ENCODE peak calls at places on chromosomes 13 and 19, in nine cellular contexts. V is GM23338, T is hepatocyte, S is SK-N-SH, P is HCT116, G is OCI-LY7, N is PC-3, B is neural progenitor cell, Z is MM.1S. Q is an unnamed sample.

GRCh38 chr19:43562211-43562697 is 13.1 kb downstream of the XRCC1 start:
- DNase-seq in V (no peak), T (no peak), S (no peak), P (no peak), G (no peak), N (no peak), B (no peak), Z (no peak), Q (no peak)

GRCh38 chr13:33870046-33870668 is 52.2 kb downstream of the RFC3 start:
- DNase-seq in V (no peak), T (no peak), S (no peak), P (no peak), G (peak; percentile 34), N (no peak), B (no peak), Z (no peak), Q (no peak)

GRCh38 chr13:79988573-79988972 is 352.4 kb downstream of the SPRY2 start:
- DNase-seq in V (no peak), T (peak; percentile 64), S (no peak), P (no peak), G (no peak), N (peak; percentile 69), B (no peak), Z (no peak), Q (peak; percentile 91)

GRCh38 chr13:49436890-49437289 is 7.0 kb downstream of the CAB39L start:
- DNase-seq in V (no peak), T (peak; percentile 20), S (no peak), P (no peak), G (peak; percentile 40), N (peak; percentile 38), B (no peak), Z (no peak), Q (peak; percentile 76)

GRCh38 chr13:98285317-98285716 is 108.2 kb upstream of the RNF113B start:
- DNase-seq in V (no peak), T (no peak), S (peak; percentile 39), P (no peak), G (no peak), N (no peak), B (no peak), Z (no peak), Q (no peak)

GRCh38 chr19:41479757-41480191 is 36.8 kb downstream of the ERICH4 start:
- DNase-seq in V (no peak), T (no peak), S (no peak), P (no peak), G (no peak), N (no peak), B (no peak), Z (no peak), Q (no peak)

GRCh38 chr13:44805623-44806022 is 183.6 kb downstream of the NUFIP1 start:
- DNase-seq in V (no peak), T (no peak), S (no peak), P (no peak), G (no peak), N (no peak), B (no peak), Z (no peak), Q (no peak)

GRCh38 chr13:38872693-38873092 is 117.9 kb downstream of the STOML3 start:
- DNase-seq in V (peak; percentile 83), T (peak; percentile 69), S (peak; percentile 41), P (peak; percentile 42), G (peak; percentile 40), N (peak; percentile 55), B (peak; percentile 76), Z (peak; percentile 73), Q (peak; percentile 47)

GRCh38 chr13:24802074-24802473 is 38.1 kb downstream of the RNF17 start:
- DNase-seq in V (no peak), T (no peak), S (no peak), P (no peak), G (no peak), N (no peak), B (no peak), Z (no peak), Q (peak; percentile 31)

GRCh38 chr13:39961036-39961435 is 305.6 kb downstream of the COG6 start:
- DNase-seq in V (no peak), T (no peak), S (no peak), P (no peak), G (no peak), N (no peak), B (no peak), Z (no peak), Q (no peak)

GRCh38 chr19:35063940-35064818 is 22.7 kb downstream of the HPN start:
- DNase-seq in V (no peak), T (peak; percentile 41), S (no peak), P (no peak), G (no peak), N (peak; percentile 75), B (no peak), Z (no peak), Q (peak; percentile 88)

GRCh38 chr13:45402641-45403040 is 15.5 kb downstream of the SLC25A30 start:
- DNase-seq in V (no peak), T (no peak), S (no peak), P (no peak), G (no peak), N (no peak), B (no peak), Z (no peak), Q (no peak)

GRCh38 chr13:50892162-50892944 is 17.2 kb upstream of the RNASEH2B start:
- DNase-seq in V (no peak), T (no peak), S (no peak), P (no peak), G (peak; percentile 94), N (no peak), B (no peak), Z (peak; percentile 28), Q (no peak)
- TF ChIP-seq EZH2phosphoT487 in V (no peak), T (no peak), S (no peak), P (no peak), G (no peak), N (no peak), B (no peak), Z (no peak), Q (no peak)

GRCh38 chr13:29684441-29684840 is 89.0 kb upstream of the SLC7A1 start:
- DNase-seq in V (no peak), T (no peak), S (no peak), P (no peak), G (no peak), N (no peak), B (no peak), Z (no peak), Q (peak; percentile 81)
- TF ChIP-seq EZH2phosphoT487 in V (no peak), T (no peak), S (no peak), P (no peak), G (no peak), N (no peak), B (no peak), Z (no peak), Q (no peak)

GRCh38 chr13:47175172-47175806 is 278.4 kb upstream of the HTR2A start:
- DNase-seq in V (no peak), T (no peak), S (no peak), P (no peak), G (no peak), N (peak; percentile 62), B (no peak), Z (no peak), Q (peak; percentile 87)
- TF ChIP-seq EZH2phosphoT487 in V (no peak), T (no peak), S (no peak), P (no peak), G (no peak), N (no peak), B (no peak), Z (no peak), Q (no peak)

GRCh38 chr19:51607920-51608562 is 22.2 kb downstream of the SIGLEC5 start:
- DNase-seq in V (peak; percentile 94), T (peak; percentile 62), S (no peak), P (peak; percentile 64), G (peak; percentile 81), N (peak; percentile 90), B (peak; percentile 82), Z (peak; percentile 40), Q (peak; percentile 83)
- TF ChIP-seq EZH2phosphoT487 in V (no peak), T (no peak), S (no peak), P (no peak), G (no peak), N (no peak), B (no peak), Z (no peak), Q (no peak)

GRCh38 chr19:55333870-55334269 is 5.8 kb upstream of the KMT5C start:
- DNase-seq in V (no peak), T (peak; percentile 89), S (no peak), P (no peak), G (no peak), N (no peak), B (no peak), Z (no peak), Q (no peak)
- TF ChIP-seq EZH2phosphoT487 in V (no peak), T (no peak), S (no peak), P (no peak), G (no peak), N (no peak), B (no peak), Z (no peak), Q (no peak)

GRCh38 chr13:100872761-100873160 is 198.2 kb upstream of the TMTC4 start:
- DNase-seq in V (no peak), T (no peak), S (no peak), P (no peak), G (no peak), N (no peak), B (no peak), Z (no peak), Q (no peak)
- TF ChIP-seq EZH2phosphoT487 in V (no peak), T (no peak), S (no peak), P (no peak), G (no peak), N (no peak), B (no peak), Z (no peak), Q (no peak)